ENCODE peak calls at places on chromosomes 2 and 18, in eight cellular contexts. V, S, L, Q, G, W, O and X are unnamed samples.

GRCh38 chr2:88852753-88853402 is 161.4 kb downstream of the RPIA start:
- DNase-seq in S (no peak), Q (no peak), L (no peak), G (no peak), O (no peak), V (no peak), W (no peak), X (no peak)

GRCh38 chr18:63152791-63153190 is 166.8 kb downstream of the BCL2 start:
- DNase-seq in V (no peak), W (no peak), L (no peak), Q (no peak), O (no peak), S (no peak), G (no peak), X (no peak)

GRCh38 chr2:143321994-143322393 is 192.8 kb downstream of the ARHGAP15 start:
- DNase-seq in S (no peak), W (no peak), G (no peak), L (no peak), V (no peak), O (no peak), Q (no peak), X (no peak)

GRCh38 chr2:235270951-235271350 is 222.9 kb upstream of the AGAP1 start:
- DNase-seq in W (no peak), V (no peak), O (no peak), G (no peak), Q (peak), L (no peak), S (no peak), X (no peak)

GRCh38 chr18:8807502-8807833 is 102.1 kb downstream of the MTCL1 start:
- DNase-seq in Q (no peak), V (no peak), S (no peak), G (no peak), W (no peak), L (no peak), O (no peak), X (no peak)

GRCh38 chr2:128615571-128615970 is 296.9 kb upstream of the HS6ST1 start:
- DNase-seq in V (no peak), G (no peak), W (no peak), S (no peak), L (peak), Q (no peak), O (no peak), X (peak)

GRCh38 chr18:22813648-22814328 is 119.3 kb upstream of the RBBP8 start:
- DNase-seq in V (no peak), O (no peak), S (no peak), L (no peak), G (peak), W (no peak), Q (peak), X (no peak)

GRCh38 chr18:49677762-49678398 is 116.0 kb downstream of the LIPG start:
- DNase-seq in V (no peak), W (no peak), G (no peak), Q (no peak), O (no peak), L (no peak), S (no peak), X (no peak)

GRCh38 chr2:159091981-159092380 is 123.5 kb downstream of the TANC1 start:
- DNase-seq in W (no peak), G (peak), Q (no peak), V (no peak), L (no peak), S (no peak), O (no peak), X (no peak)

GRCh38 chr2:191325651-191326365 is 80.6 kb downstream of the MYO1B start:
- DNase-seq in W (no peak), G (no peak), L (no peak), S (no peak), V (no peak), O (no peak), Q (no peak), X (no peak)

GRCh38 chr2:73979686-73980085 is 5.0 kb upstream of the TET3 start:
- DNase-seq in L (no peak), W (no peak), S (no peak), O (no peak), V (no peak), G (no peak), Q (peak), X (no peak)

GRCh38 chr2:192243488-192243887 is 48.8 kb upstream of the TMEFF2 start:
- DNase-seq in G (no peak), V (no peak), O (no peak), S (no peak), Q (no peak), L (no peak), W (no peak), X (no peak)

GRCh38 chr2:675982-676646 is 1.1 kb downstream of the TMEM18 start:
- DNase-seq in W (no peak), G (peak), O (no peak), S (no peak), V (peak), L (peak), Q (peak), X (peak)

GRCh38 chr2:38592951-38593350 is 9.8 kb downstream of the HNRNPLL start:
- DNase-seq in Q (no peak), G (no peak), L (no peak), W (no peak), V (no peak), O (no peak), S (no peak), X (no peak)

GRCh38 chr2:180057706-180058412 is 50.8 kb upstream of the CWC22 start:
- DNase-seq in W (no peak), G (no peak), S (no peak), L (no peak), V (no peak), O (no peak), Q (no peak), X (no peak)

GRCh38 chr2:217279571-217279970 is 419.7 kb upstream of the TNP1 start:
- DNase-seq in Q (peak), G (peak), W (no peak), V (no peak), O (no peak), L (no peak), S (no peak), X (no peak)